ENCODE peak calls at places on chromosome 4, in seven cellular contexts. A is A673, K is HFF-Myc, U is MM.1S, H is fibroblast of mammary gland, V is GM23338, N is dorsolateral prefrontal cortex. Y is an unnamed sample.

GRCh38 chr4:138868562-138868961 is 147.0 kb upstream of the NOCT start:
- DNase-seq in A (no peak), U (no peak), V (no peak), K (no peak), N (no peak), H (peak; percentile 55), Y (no peak)

GRCh38 chr4:7186516-7187296 is 5.6 kb upstream of the SORCS2 start:
- DNase-seq in A (no peak), N (peak; percentile 21), K (no peak), V (no peak), H (no peak), U (no peak), Y (no peak)

GRCh38 chr4:109295081-109295480 is 7.4 kb downstream of the COL25A1 start:
- DNase-seq in K (no peak), N (no peak), A (peak; percentile 72), H (no peak), U (no peak), V (no peak), Y (no peak)

GRCh38 chr4:2806392-2807355 is 13.8 kb downstream of the SH3BP2 start:
- DNase-seq in A (no peak), H (no peak), V (no peak), K (no peak), U (no peak), N (peak; percentile 64), Y (no peak)

GRCh38 chr4:121272526-121272925 is 108.3 kb downstream of the QRFPR start:
- DNase-seq in N (no peak), K (peak; percentile 53), V (no peak), H (peak; percentile 48), A (peak; percentile 8), U (peak; percentile 52), Y (no peak)

GRCh38 chr4:43732829-43733426 is 715.7 kb downstream of the KCTD8 start:
- DNase-seq in N (no peak), K (no peak), A (no peak), V (no peak), H (no peak), U (no peak), Y (no peak)

GRCh38 chr4:104629601-104630000 is 134.9 kb upstream of the CXXC4 start:
- DNase-seq in V (no peak), N (no peak), A (no peak), U (no peak), H (no peak), K (no peak), Y (no peak)

GRCh38 chr4:32847466-32847865 is 2127.3 kb downstream of the PCDH7 start:
- DNase-seq in H (peak; percentile 14), U (no peak), V (peak; percentile 17), N (no peak), K (no peak), A (peak; percentile 11), Y (no peak)

GRCh38 chr4:115537387-115537786 is 424.0 kb upstream of the NDST4 start:
- DNase-seq in V (no peak), A (peak; percentile 48), U (peak; percentile 29), H (peak; percentile 15), K (no peak), N (no peak), Y (no peak)

GRCh38 chr4:122234686-122235085 is 82.6 kb downstream of the BLTP1 start:
- DNase-seq in H (no peak), A (no peak), V (no peak), K (no peak), U (no peak), N (no peak), Y (no peak)

GRCh38 chr4:2865381-2865780 is 21.7 kb downstream of the ADD1 start:
- DNase-seq in U (no peak), N (no peak), K (no peak), A (no peak), V (no peak), H (no peak), Y (no peak)

GRCh38 chr4:89640620-89641366 is 196.2 kb downstream of the SNCA start:
- DNase-seq in N (no peak), H (peak; percentile 64), K (peak; percentile 15), V (peak; percentile 96), A (peak; percentile 44), U (peak; percentile 39), Y (peak; percentile 57)

GRCh38 chr4:24862073-24862751 is 50.6 kb downstream of the CCDC149 start:
- DNase-seq in N (no peak), A (no peak), K (no peak), V (no peak), H (no peak), U (no peak), Y (no peak)

GRCh38 chr4:86960557-86960959 is 25.7 kb downstream of the AFF1 start:
- DNase-seq in A (no peak), H (no peak), K (no peak), N (no peak), V (no peak), U (no peak), Y (no peak)

GRCh38 chr4:86963697-86964096 is 28.9 kb downstream of the AFF1 start:
- DNase-seq in N (no peak), A (no peak), V (no peak), K (no peak), U (no peak), H (peak; percentile 62), Y (no peak)

GRCh38 chr4:86961103-86961502 is 26.3 kb downstream of the AFF1 start:
- DNase-seq in U (no peak), H (no peak), V (no peak), A (no peak), K (no peak), N (no peak), Y (no peak)

GRCh38 chr4:86959588-86960500 is 25.0 kb downstream of the AFF1 start:
- DNase-seq in H (no peak), V (peak; percentile 95), N (no peak), A (peak; percentile 25), K (no peak), U (no peak), Y (no peak)

DNA sequence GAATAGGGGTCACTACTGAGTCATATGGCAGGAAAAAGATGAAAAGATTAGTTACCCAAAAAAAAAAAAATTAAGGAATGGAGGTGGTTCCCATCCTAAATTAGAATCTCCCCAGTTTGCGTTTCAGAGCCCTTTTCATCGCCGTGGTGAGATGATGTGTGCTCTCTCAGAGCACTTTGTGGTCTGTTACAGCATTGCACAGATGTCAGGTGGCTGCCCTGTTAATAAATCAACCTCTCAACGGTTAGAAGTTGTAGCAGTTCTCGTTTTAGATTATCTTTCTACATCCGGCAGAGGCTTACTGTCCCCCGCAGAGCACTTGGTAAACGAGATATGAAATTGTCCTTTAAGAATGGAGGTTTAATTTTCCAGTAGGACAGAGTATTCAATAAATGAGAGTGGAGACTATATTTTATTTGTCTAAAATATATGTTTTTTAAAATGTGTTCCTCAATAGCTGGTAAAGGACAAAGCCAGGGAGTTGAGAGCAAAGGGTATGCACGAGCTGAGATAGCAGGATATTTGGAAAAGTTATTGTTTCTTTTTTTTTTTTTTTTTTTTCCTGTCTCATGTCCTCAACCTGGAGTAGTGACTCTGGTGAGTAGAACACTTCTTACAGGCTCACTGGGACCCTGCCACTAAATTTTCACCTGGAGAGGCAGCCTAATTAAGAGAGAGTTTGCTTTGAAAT is 26.9 kb downstream of the AFF1 start:
- DNase-seq in N (no peak), A (peak; percentile 75), V (no peak), H (peak; percentile 75), K (no peak), U (peak; percentile 93), Y (no peak)
- H3K4me3 ChIP-seq in N (no peak overlapping the region), A (no peak overlapping the region), V (no peak overlapping the region), H (no peak overlapping the region), K (no peak overlapping the region), U (peak overlapping the region; percentile 48), Y (no peak overlapping the region)

DNA sequence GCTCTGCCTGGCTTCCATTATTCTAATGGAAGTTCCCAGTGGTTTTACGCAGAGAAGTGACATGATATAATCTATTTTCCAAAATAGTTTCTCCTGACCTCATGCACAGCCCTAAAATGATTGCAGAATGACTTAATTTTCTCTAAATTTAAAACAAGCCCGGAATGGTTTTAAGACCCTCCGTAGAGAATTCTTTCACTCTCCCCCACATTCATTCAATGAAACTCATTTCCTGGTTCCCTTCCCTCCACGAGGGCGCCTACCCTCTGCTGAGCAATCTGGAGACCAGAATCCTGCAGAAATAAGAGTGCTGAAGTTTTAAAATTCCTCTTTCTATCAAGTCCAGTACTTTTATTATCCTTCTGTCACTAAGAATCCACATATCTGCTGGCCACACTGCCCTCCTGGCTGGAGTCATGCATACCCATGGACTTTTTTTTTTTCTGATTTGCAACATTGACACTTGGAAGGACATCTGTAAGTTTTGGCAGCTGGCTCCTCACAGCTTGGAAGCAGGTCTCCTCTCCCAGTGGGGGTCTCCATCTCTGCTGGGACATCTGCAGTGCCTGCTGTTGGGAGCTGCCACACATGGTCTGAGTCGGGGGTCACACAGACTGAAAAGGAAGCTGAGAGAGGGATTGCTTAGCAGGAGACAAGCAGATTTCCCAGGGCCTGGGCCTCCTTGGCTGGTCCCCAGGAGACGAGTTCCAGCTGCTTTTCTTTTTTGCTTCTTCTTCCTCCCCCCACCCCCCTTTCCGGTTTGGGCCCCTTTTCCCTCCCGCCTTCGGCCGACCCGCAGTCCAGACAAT is 86.1 kb downstream of the SOWAHB start:
- DNase-seq in K (peak; percentile 53), V (peak; percentile 15), N (no peak), H (peak; percentile 49), A (peak; percentile 88), U (no peak), Y (no peak)
- H3K4me3 ChIP-seq in K (no peak overlapping the region), V (no peak overlapping the region), N (no peak overlapping the region), H (no peak overlapping the region), A (no peak overlapping the region), U (no peak overlapping the region), Y (no peak overlapping the region)

DNA sequence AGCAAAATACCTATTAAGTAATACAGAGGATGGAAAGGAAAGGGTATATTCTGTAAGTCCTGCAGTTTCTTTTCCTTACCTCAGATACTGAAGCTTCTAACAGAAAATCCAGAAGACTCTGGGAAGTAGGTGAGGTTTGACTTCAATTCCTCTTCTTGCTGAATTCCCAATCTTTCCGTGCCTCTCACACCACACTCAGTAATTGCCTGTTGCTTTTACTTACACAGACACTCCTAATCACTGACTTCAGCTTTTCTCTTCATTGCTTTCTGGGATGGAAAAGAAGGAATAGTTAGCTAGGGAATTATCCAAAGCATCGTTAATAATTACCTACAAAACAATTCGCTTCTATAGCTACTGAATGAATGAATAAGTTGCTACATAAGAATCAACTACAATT is 163.6 kb downstream of the FBXO8 start:
- DNase-seq in H (peak; percentile 19), N (no peak), A (no peak), U (no peak), V (no peak), K (no peak), Y (no peak)
- H3K4me3 ChIP-seq in H (peak overlapping the region; percentile 14), N (peak overlapping the region; percentile 48), A (peak overlapping the region; percentile 46), U (no peak overlapping the region), V (peak overlapping the region; percentile 29), K (no peak overlapping the region), Y (peak overlapping the region; percentile 52)

GRCh38 chr4:48899432-48899749 is 7.2 kb downstream of the OCIAD2 start:
- DNase-seq in K (no peak), A (no peak), H (no peak), N (no peak), U (no peak), V (no peak), Y (no peak)

GRCh38 chr4:48896845-48897244 is 9.7 kb downstream of the OCIAD2 start:
- DNase-seq in H (no peak), V (no peak), A (no peak), N (no peak), K (no peak), U (no peak), Y (no peak)

GRCh38 chr4:48901196-48901595 is 5.4 kb downstream of the OCIAD2 start:
- DNase-seq in V (no peak), K (no peak), H (no peak), N (no peak), A (no peak), U (no peak), Y (no peak)

GRCh38 chr4:48899950-48900349 is 6.6 kb downstream of the OCIAD2 start:
- DNase-seq in V (no peak), H (peak; percentile 69), N (no peak), A (peak; percentile 88), K (no peak), U (no peak), Y (peak; percentile 7)

GRCh38 chr4:48898733-48899431 is 7.7 kb downstream of the OCIAD2 start:
- DNase-seq in N (no peak), K (no peak), H (peak; percentile 19), V (no peak), U (no peak), A (peak; percentile 69), Y (no peak)
- H3K4me3 ChIP-seq in N (peak overlapping the region; percentile 14), K (no peak overlapping the region), H (no peak overlapping the region), V (no peak overlapping the region), U (no peak overlapping the region), A (no peak overlapping the region), Y (no peak overlapping the region)

Y was measured in MG63.